ENCODE peak calls at places on chromosomes 11 and 22, in seven cellular contexts. H is upper lobe of left lung, P is H1, I is tibial nerve, B is hepatocyte, D is endothelial cell, F is fibroblast of pulmonary artery. X is an unnamed sample.

GRCh38 chr11:62708423-62709261 is 1.2 kb downstream of the GNG3 start:
- DNase-seq in H (no peak), P (peak), I (no peak), B (peak), D (peak), F (no peak), X (no peak)

GRCh38 chr11:720642-721346 is 14.8 kb downstream of the EPS8L2 start:
- DNase-seq in H (peak), P (peak), I (no peak), B (peak), D (no peak), F (no peak), X (no peak)

GRCh38 chr22:20937031-20937793 is 20.0 kb downstream of the CRKL start:
- DNase-seq in H (peak), P (no peak), I (no peak), B (peak), D (no peak), F (no peak), X (no peak)

GRCh38 chr11:46050065-46050464 is 71.2 kb downstream of the PHF21A start:
- DNase-seq in H (no peak), P (no peak), I (no peak), B (peak), D (peak), F (peak), X (no peak)

GRCh38 chr22:28976588-28976987 is 85.0 kb downstream of the C22orf31 start:
- DNase-seq in H (no peak), P (no peak), I (no peak), B (no peak), D (no peak), F (peak), X (no peak)

GRCh38 chr11:58530236-58530635 is 22.3 kb upstream of the OR5B21 start:
- DNase-seq in H (no peak), P (no peak), I (no peak), B (no peak), D (no peak), F (no peak), X (no peak)

GRCh38 chr11:117717485-117718314 is 79.3 kb downstream of the DSCAML1 start:
- DNase-seq in H (peak), P (peak), I (no peak), B (peak), D (no peak), F (no peak), X (no peak)

GRCh38 chr22:44622147-44622427 is 79.9 kb upstream of the PRR5 start:
- DNase-seq in H (no peak), P (no peak), I (no peak), B (no peak), D (peak), F (no peak), X (no peak)

GRCh38 chr11:20616908-20617307 is 17.5 kb downstream of the SLC6A5 start:
- DNase-seq in H (no peak), P (no peak), I (no peak), B (no peak), D (no peak), F (no peak), X (no peak)

GRCh38 chr11:65821107-65821506 is 12.7 kb upstream of the SNX32 start:
- DNase-seq in H (no peak), P (no peak), I (no peak), B (peak), D (no peak), F (no peak), X (no peak)

GRCh38 chr11:2990617-2991476 is 1.3 kb downstream of the NAP1L4 start:
- DNase-seq in H (no peak), P (no peak), I (no peak), B (peak), D (no peak), F (no peak), X (no peak)

GRCh38 chr11:70033711-70034070 is 44.4 kb upstream of the ANO1 start:
- DNase-seq in H (no peak), P (peak), I (no peak), B (no peak), D (no peak), F (no peak), X (no peak)

GRCh38 chr11:117232911-117233409 is 489 bp downstream of the RNF214 start:
- DNase-seq in H (peak), P (peak), I (no peak), B (no peak), D (peak), F (no peak), X (no peak)

GRCh38 chr11:9150501-9150900 is 59.1 kb upstream of the SCUBE2 start:
- DNase-seq in H (no peak), P (peak), I (no peak), B (no peak), D (no peak), F (peak), X (no peak)

GRCh38 chr11:6298605-6299004 is 21.7 kb downstream of the CAVIN3 start:
- DNase-seq in H (peak), P (peak), I (no peak), B (peak), D (peak), F (peak), X (no peak)
- TF ChIP-seq CTCF in H (peak), P (peak), I (peak), B (peak), D (peak), F (peak), X (peak)

GRCh38 chr11:88886796-88887195 is 179.0 kb downstream of the GRM5 start:
- DNase-seq in H (no peak), P (peak), I (no peak), B (peak), D (peak), F (peak), X (no peak)
- TF ChIP-seq CTCF in H (no peak), P (peak), I (no peak), B (peak), D (peak), F (peak), X (no peak)

DNA sequence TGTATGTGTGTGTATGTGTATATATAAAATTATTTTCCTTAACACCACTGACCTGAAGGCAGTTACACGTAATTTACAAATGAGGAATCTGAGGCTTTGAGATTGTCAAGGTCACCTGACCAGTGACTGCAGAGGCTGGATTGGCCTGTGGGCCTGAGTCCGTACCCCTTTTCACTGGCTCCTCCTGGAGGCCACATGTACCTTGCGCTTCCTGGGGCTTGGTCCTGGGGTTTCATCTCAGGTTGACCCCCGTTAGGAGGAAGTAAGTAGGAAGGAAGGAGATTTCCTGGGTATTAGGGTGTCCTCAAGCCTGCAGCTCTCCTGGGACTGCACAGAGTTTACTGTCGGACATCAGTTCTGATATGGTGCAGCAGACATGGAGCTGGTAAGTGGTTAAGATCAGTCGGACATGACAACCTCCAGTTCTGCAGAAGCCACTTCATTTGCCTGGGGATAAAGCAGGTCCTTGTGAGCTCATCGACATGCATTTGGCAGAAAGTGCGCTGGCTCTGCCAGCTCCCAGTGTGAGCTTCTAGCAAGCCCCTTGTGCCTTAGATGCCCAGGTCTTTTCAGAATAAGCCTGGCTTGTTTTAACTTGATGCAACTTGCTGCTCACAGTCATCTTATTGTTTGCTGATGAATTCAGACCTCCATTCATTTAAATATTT is 36.6 kb downstream of the ST3GAL4 start:
- DNase-seq in H (no peak), P (no peak), I (peak), B (no peak), D (no peak), F (peak), X (no peak)
- TF ChIP-seq CTCF in H (peak), P (peak), I (no peak), B (no peak), D (no peak), F (peak), X (no peak)

DNA sequence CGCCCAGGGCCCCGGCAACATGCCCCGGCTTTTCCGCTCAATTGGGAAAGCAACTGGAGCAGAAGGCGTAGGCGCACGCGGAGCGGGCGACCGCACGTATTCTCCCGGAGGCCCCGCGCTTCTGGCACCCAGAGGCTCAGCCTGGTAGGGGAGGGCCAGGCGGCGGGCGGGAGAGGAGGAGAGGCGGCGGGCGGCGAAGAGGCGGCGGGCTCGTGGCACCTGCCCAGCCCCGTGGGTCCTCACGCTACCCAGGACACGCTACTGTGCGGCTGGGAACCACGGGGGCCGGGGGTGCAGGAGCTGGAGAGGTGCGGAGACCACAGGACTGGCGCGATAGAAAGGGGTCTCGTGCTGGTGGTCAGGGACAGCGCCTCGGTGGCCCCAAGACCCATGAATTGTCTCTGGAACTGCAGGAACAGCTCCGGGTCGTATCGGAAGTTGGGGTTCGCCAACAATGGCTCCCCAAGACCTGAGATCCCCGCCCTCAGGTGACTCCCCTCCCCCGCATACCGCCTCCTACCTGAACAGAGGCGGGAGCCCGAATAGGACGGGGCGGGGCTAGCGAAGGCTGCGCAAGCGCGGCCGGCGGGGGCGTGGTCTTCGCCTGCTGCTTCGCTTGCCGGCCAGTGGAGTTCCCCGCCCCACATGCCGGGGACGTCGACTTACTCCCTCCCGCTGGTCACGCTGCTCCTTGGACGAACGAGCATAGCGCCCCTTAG is at the start of gene SLC37A4:
- DNase-seq in H (peak), P (peak), I (peak), B (peak), D (peak), F (peak), X (peak)
- TF ChIP-seq CTCF in H (peak), P (peak), I (no peak), B (no peak), D (peak), F (no peak), X (peak)

GRCh38 chr11:110878513-110878912 is 166.3 kb upstream of the ARHGAP20 start:
- DNase-seq in H (no peak), P (no peak), I (no peak), B (no peak), D (no peak), F (peak), X (no peak)
- TF ChIP-seq CTCF in H (no peak), P (no peak), I (no peak), B (no peak), D (no peak), F (no peak), X (no peak)

GRCh38 chr11:74090701-74091100 is 80.1 kb downstream of the C2CD3 start:
- DNase-seq in H (no peak), P (no peak), I (no peak), B (no peak), D (no peak), F (peak), X (no peak)

GRCh38 chr11:74097838-74098237 is 73.0 kb downstream of the C2CD3 start:
- DNase-seq in H (no peak), P (no peak), I (no peak), B (no peak), D (no peak), F (no peak), X (no peak)

GRCh38 chr11:74092425-74092824 is 78.4 kb downstream of the C2CD3 start:
- DNase-seq in H (no peak), P (no peak), I (no peak), B (no peak), D (no peak), F (no peak), X (no peak)

GRCh38 chr11:74091549-74091948 is 79.3 kb downstream of the C2CD3 start:
- DNase-seq in H (no peak), P (no peak), I (no peak), B (no peak), D (no peak), F (no peak), X (no peak)

GRCh38 chr11:74094393-74094792 is 76.4 kb downstream of the C2CD3 start:
- DNase-seq in H (no peak), P (no peak), I (no peak), B (no peak), D (no peak), F (no peak), X (no peak)
- TF ChIP-seq CTCF in H (no peak), P (no peak), I (no peak), B (no peak), D (no peak), F (no peak), X (no peak)

GRCh38 chr11:93740031-93740801 is 1.1 kb downstream of the TAF1D start:
- DNase-seq in H (no peak), P (no peak), I (no peak), B (peak), D (peak), F (peak), X (no peak)

GRCh38 chr11:93741882-93742226 is 382 bp downstream of the C11orf54 start:
- DNase-seq in H (no peak), P (no peak), I (no peak), B (peak), D (no peak), F (peak), X (no peak)

GRCh38 chr11:93743316-93743715 is 1.8 kb downstream of the C11orf54 start:
- DNase-seq in H (peak), P (no peak), I (no peak), B (no peak), D (no peak), F (no peak), X (no peak)

GRCh38 chr11:93740802-93741093 is 547 bp downstream of the TAF1D start:
- DNase-seq in H (no peak), P (no peak), I (peak), B (peak), D (peak), F (peak), X (no peak)

DNA sequence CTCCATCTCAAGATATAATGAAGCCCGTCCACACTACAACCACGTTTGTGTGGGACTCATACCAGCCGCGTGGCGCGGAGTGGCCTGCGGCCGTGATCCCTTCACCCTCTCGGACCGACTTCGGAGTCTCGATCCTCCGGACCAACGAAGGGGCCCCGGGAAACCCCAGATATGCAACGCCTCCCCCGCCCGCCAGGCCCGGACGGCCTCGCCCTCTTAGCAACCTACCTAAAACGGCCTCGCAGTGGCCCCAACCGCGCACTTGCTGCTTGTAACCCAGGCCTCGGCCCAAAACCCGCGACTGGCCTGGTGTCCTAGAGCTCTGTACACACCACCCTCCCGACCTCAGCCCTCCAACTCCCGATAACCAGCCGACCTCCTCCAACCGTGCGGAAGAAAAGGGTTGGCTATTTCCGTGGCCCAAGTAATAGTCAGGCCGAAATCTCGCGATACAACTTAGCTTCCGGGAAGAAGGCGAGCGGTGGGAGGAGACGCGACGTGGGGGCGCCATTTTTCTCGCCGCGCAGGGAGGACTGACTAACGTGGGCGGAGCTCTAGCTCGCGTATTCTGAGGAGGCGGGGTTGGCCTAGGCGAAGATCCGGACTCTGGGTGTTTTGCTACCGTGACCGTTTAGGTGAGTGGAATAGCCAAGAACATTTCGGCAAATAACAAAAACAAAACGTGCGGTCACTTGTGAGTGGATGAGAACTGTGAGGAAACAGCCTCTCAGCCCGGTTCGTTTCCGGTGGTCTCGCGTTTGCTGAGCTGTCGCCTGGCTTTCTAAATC is at the start of the genes C11orf54 and TAF1D:
- DNase-seq in H (peak), P (peak), I (peak), B (peak), D (peak), F (peak), X (peak)
- TF ChIP-seq CTCF in H (peak), P (no peak), I (no peak), B (no peak), D (no peak), F (no peak), X (no peak)

GRCh38 chr22:39520874-39521857 is 804 bp downstream of the ATF4 start:
- DNase-seq in H (peak), P (peak), I (peak), B (peak), D (peak), F (peak), X (peak)
- TF ChIP-seq CTCF in H (no peak), P (no peak), I (no peak), B (no peak), D (no peak), F (no peak), X (no peak)

X was measured in osteocyte.